ENCODE peak calls at places on chromosomes 13 and 19, in six cellular contexts. One of them, this sample, is unnamed.

GRCh38 chr19:42422576-42423461 is 4.4 kb downstream of the LIPE start:
- DNase-seq in aorta: no peak
- DNase-seq in GM23248: no peak
- DNase-seq in AG09309: no peak
- DNase-seq in GM23338: peak; percentile 61
- DNase-seq in PC-3: no peak
- DNase-seq in this sample: no peak

GRCh38 chr13:95191821-95192220 is 109.4 kb downstream of the ABCC4 start:
- DNase-seq in aorta: peak; percentile 81
- DNase-seq in GM23248: peak; percentile 81
- DNase-seq in AG09309: peak; percentile 29
- DNase-seq in GM23338: peak; percentile 91
- DNase-seq in PC-3: peak; percentile 73
- DNase-seq in this sample: peak; percentile 49

GRCh38 chr13:113337556-113337955 is 26.4 kb downstream of the GRTP1 start:
- DNase-seq in aorta: no peak
- DNase-seq in GM23248: no peak
- DNase-seq in AG09309: no peak
- DNase-seq in GM23338: peak; percentile 59
- DNase-seq in PC-3: peak; percentile 6
- DNase-seq in this sample: no peak

GRCh38 chr13:28792992-28793391 is 27.1 kb upstream of the MTUS2 start:
- DNase-seq in aorta: no peak
- DNase-seq in GM23248: peak; percentile 94
- DNase-seq in AG09309: peak; percentile 77
- DNase-seq in GM23338: no peak
- DNase-seq in PC-3: no peak
- DNase-seq in this sample: no peak

GRCh38 chr13:60721063-60721462 is 324.0 kb downstream of the TDRD3 start:
- DNase-seq in aorta: no peak
- DNase-seq in GM23248: no peak
- DNase-seq in AG09309: no peak
- DNase-seq in GM23338: peak; percentile 17
- DNase-seq in PC-3: no peak
- DNase-seq in this sample: no peak

GRCh38 chr13:24540236-24541126 is 27.9 kb upstream of the PARP4 start:
- DNase-seq in aorta: no peak
- DNase-seq in GM23248: no peak
- DNase-seq in AG09309: no peak
- DNase-seq in GM23338: peak; percentile 87
- DNase-seq in PC-3: no peak
- DNase-seq in this sample: no peak

GRCh38 chr19:46943150-46943946 is 76.3 kb upstream of the NPAS1 start:
- DNase-seq in aorta: no peak
- DNase-seq in GM23248: no peak
- DNase-seq in AG09309: no peak
- DNase-seq in GM23338: no peak
- DNase-seq in PC-3: no peak
- DNase-seq in this sample: no peak

GRCh38 chr19:18373892-18374629 is 11.9 kb upstream of the GDF15 start:
- DNase-seq in aorta: peak; percentile 99
- DNase-seq in GM23248: peak; percentile 95
- DNase-seq in AG09309: peak; percentile 90
- DNase-seq in GM23338: peak; percentile 96
- DNase-seq in PC-3: peak; percentile 90
- DNase-seq in this sample: peak; percentile 92

GRCh38 chr13:44833626-44834025 is 155.6 kb downstream of the NUFIP1 start:
- DNase-seq in aorta: no peak
- DNase-seq in GM23248: no peak
- DNase-seq in AG09309: no peak
- DNase-seq in GM23338: no peak
- DNase-seq in PC-3: no peak
- DNase-seq in this sample: no peak

GRCh38 chr19:44846455-44847143 is 502 bp downstream of the NECTIN2 start:
- DNase-seq in aorta: peak; percentile 77
- DNase-seq in GM23248: peak; percentile 44
- DNase-seq in AG09309: no peak
- DNase-seq in GM23338: peak; percentile 98
- DNase-seq in PC-3: no peak
- DNase-seq in this sample: no peak

GRCh38 chr19:3655402-3656072 is 28.9 kb upstream of the CACTIN start:
- DNase-seq in aorta: no peak
- DNase-seq in GM23248: peak; percentile 94
- DNase-seq in AG09309: peak; percentile 71
- DNase-seq in GM23338: no peak
- DNase-seq in PC-3: peak; percentile 76
- DNase-seq in this sample: no peak

GRCh38 chr13:112718318-112718717 is 28.5 kb downstream of the ATP11A start:
- DNase-seq in aorta: no peak
- DNase-seq in GM23248: no peak
- DNase-seq in AG09309: no peak
- DNase-seq in GM23338: no peak
- DNase-seq in PC-3: no peak
- DNase-seq in this sample: no peak

GRCh38 chr19:4130635-4131438 is 6.9 kb upstream of the MAP2K2 start:
- DNase-seq in aorta: no peak
- DNase-seq in GM23248: peak; percentile 71
- DNase-seq in AG09309: no peak
- DNase-seq in GM23338: no peak
- DNase-seq in PC-3: peak; percentile 58
- DNase-seq in this sample: no peak

GRCh38 chr13:70253834-70254233 is 145.6 kb upstream of the KLHL1 start:
- DNase-seq in aorta: no peak
- DNase-seq in GM23248: no peak
- DNase-seq in AG09309: no peak
- DNase-seq in GM23338: no peak
- DNase-seq in PC-3: peak; percentile 23
- DNase-seq in this sample: no peak

GRCh38 chr13:111881700-111882099 is 185.2 kb upstream of the SOX1 start:
- DNase-seq in aorta: no peak
- DNase-seq in GM23248: no peak
- DNase-seq in AG09309: no peak
- DNase-seq in GM23338: no peak
- DNase-seq in PC-3: no peak
- DNase-seq in this sample: no peak

GRCh38 chr19:34904846-34905527 is 21.7 kb upstream of the ZNF30 start:
- DNase-seq in aorta: no peak
- DNase-seq in GM23248: no peak
- DNase-seq in AG09309: no peak
- DNase-seq in GM23338: peak; percentile 61
- DNase-seq in PC-3: no peak
- DNase-seq in this sample: no peak

GRCh38 chr13:112509190-112509589 is 78.8 kb downstream of the TUBGCP3 start:
- DNase-seq in aorta: no peak
- DNase-seq in GM23248: no peak
- DNase-seq in AG09309: no peak
- DNase-seq in GM23338: no peak
- DNase-seq in PC-3: no peak
- DNase-seq in this sample: no peak

GRCh38 chr13:91946498-91947070 is 548.2 kb downstream of the GPC5 start:
- DNase-seq in aorta: no peak
- DNase-seq in GM23248: peak; percentile 1
- DNase-seq in AG09309: no peak
- DNase-seq in GM23338: peak; percentile 78
- DNase-seq in PC-3: peak; percentile 23
- DNase-seq in this sample: no peak

GRCh38 chr13:38758278-38758677 is 71.4 kb downstream of the FREM2 start:
- DNase-seq in aorta: no peak
- DNase-seq in GM23248: no peak
- DNase-seq in AG09309: no peak
- DNase-seq in GM23338: no peak
- DNase-seq in PC-3: no peak
- DNase-seq in this sample: no peak

GRCh38 chr13:43346427-43346826 is 323.0 kb downstream of the DNAJC15 start:
- DNase-seq in aorta: no peak
- DNase-seq in GM23248: no peak
- DNase-seq in AG09309: no peak
- DNase-seq in GM23338: no peak
- DNase-seq in PC-3: no peak
- DNase-seq in this sample: no peak

DNA sequence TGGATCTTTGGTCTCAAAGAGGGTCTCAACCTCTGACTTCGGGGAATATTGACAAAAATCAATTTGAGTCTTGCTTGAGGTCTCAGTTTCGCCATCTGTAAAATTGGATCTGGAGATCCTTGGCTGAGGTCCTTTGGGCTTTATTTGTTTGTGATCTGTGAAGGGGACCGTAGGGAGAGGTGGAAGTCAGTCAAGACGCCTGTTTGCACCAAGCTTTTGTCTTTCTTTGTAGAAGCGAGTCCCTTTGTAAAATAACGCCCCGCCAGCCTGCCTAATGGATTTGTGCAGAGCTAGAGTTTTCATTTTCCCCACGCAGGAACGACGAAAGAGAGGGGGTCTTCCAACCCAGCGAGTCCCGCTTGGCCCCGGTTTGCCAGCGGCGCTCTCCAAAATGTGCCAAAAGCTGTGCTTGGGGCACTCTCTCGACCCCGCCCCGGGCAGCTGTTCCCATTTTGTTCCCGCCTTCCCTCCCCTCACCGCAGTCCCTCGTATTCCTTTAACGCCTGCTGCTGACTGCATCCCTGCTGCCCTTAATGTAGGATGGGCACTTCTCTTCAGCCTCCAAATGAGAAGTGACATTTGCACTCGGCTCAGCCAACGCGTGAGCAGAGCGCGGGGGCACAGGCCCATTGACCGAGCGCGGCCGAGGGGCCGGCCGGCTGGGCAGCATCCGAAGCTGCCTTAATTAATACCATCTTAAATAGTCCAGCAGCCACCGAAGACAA is 13.0 kb downstream of the ZIC5 start:
- DNase-seq in aorta: no peak
- DNase-seq in GM23248: no peak
- DNase-seq in AG09309: no peak
- DNase-seq in GM23338: peak; percentile 85
- DNase-seq in PC-3: no peak
- DNase-seq in this sample: no peak
- H3K4me3 ChIP-seq in aorta: no peak overlapping the region
- H3K4me3 ChIP-seq in GM23248: no peak overlapping the region
- H3K4me3 ChIP-seq in AG09309: no peak overlapping the region
- H3K4me3 ChIP-seq in GM23338: peak overlapping the region; percentile 84
- H3K4me3 ChIP-seq in PC-3: no peak overlapping the region
- H3K4me3 ChIP-seq in this sample: no peak overlapping the region

GRCh38 chr19:40688987-40689338 is 1.5 kb downstream of the NUMBL start:
- DNase-seq in aorta: no peak
- DNase-seq in GM23248: no peak
- DNase-seq in AG09309: no peak
- DNase-seq in GM23338: no peak
- DNase-seq in PC-3: no peak
- DNase-seq in this sample: no peak

GRCh38 chr19:40689339-40690049 is 957 bp downstream of the NUMBL start:
- DNase-seq in aorta: no peak
- DNase-seq in GM23248: peak; percentile 59
- DNase-seq in AG09309: no peak
- DNase-seq in GM23338: peak; percentile 47
- DNase-seq in PC-3: peak; percentile 7
- DNase-seq in this sample: no peak

GRCh38 chr19:40686882-40687524 is 3.4 kb downstream of the NUMBL start:
- DNase-seq in aorta: no peak
- DNase-seq in GM23248: no peak
- DNase-seq in AG09309: no peak
- DNase-seq in GM23338: no peak
- DNase-seq in PC-3: no peak
- DNase-seq in this sample: no peak

GRCh38 chr19:40687525-40688016 is 2.9 kb downstream of the NUMBL start:
- DNase-seq in aorta: peak; percentile 89
- DNase-seq in GM23248: peak; percentile 95
- DNase-seq in AG09309: no peak
- DNase-seq in GM23338: no peak
- DNase-seq in PC-3: no peak
- DNase-seq in this sample: peak; percentile 62

GRCh38 chr19:40688294-40688693 is 2.2 kb downstream of the NUMBL start:
- DNase-seq in aorta: no peak
- DNase-seq in GM23248: no peak
- DNase-seq in AG09309: no peak
- DNase-seq in GM23338: no peak
- DNase-seq in PC-3: no peak
- DNase-seq in this sample: no peak
- H3K4me3 ChIP-seq in aorta: no peak overlapping the region
- H3K4me3 ChIP-seq in GM23248: peak overlapping the region; percentile 88
- H3K4me3 ChIP-seq in AG09309: no peak overlapping the region
- H3K4me3 ChIP-seq in GM23338: no peak overlapping the region
- H3K4me3 ChIP-seq in PC-3: peak overlapping the region; percentile 81
- H3K4me3 ChIP-seq in this sample: no peak overlapping the region

GRCh38 chr19:1455336-1456120 is 5.6 kb downstream of the APC2 start:
- DNase-seq in aorta: no peak
- DNase-seq in GM23248: peak; percentile 77
- DNase-seq in AG09309: no peak
- DNase-seq in GM23338: peak; percentile 100
- DNase-seq in PC-3: peak; percentile 85
- DNase-seq in this sample: no peak
- H3K4me3 ChIP-seq in aorta: no peak overlapping the region
- H3K4me3 ChIP-seq in GM23248: no peak overlapping the region
- H3K4me3 ChIP-seq in AG09309: no peak overlapping the region
- H3K4me3 ChIP-seq in GM23338: peak overlapping the region; percentile 58
- H3K4me3 ChIP-seq in PC-3: peak overlapping the region; percentile 53
- H3K4me3 ChIP-seq in this sample: no peak overlapping the region

GRCh38 chr13:98482476-98483444 is 94.1 kb downstream of the STK24 start:
- DNase-seq in aorta: peak; percentile 81
- DNase-seq in GM23248: peak; percentile 90
- DNase-seq in AG09309: no peak
- DNase-seq in GM23338: peak; percentile 46
- DNase-seq in PC-3: no peak
- DNase-seq in this sample: no peak
- H3K4me3 ChIP-seq in aorta: no peak overlapping the region
- H3K4me3 ChIP-seq in GM23248: peak overlapping the region; percentile 42
- H3K4me3 ChIP-seq in AG09309: no peak overlapping the region
- H3K4me3 ChIP-seq in GM23338: no peak overlapping the region
- H3K4me3 ChIP-seq in PC-3: no peak overlapping the region
- H3K4me3 ChIP-seq in this sample: no peak overlapping the region

GRCh38 chr19:38788478-38789243 is at the start of gene LGALS7B:
- DNase-seq in aorta: no peak
- DNase-seq in GM23248: no peak
- DNase-seq in AG09309: no peak
- DNase-seq in GM23338: peak; percentile 7
- DNase-seq in PC-3: no peak
- DNase-seq in this sample: no peak
- H3K4me3 ChIP-seq in aorta: no peak within 1 kb of the TSS
- H3K4me3 ChIP-seq in GM23248: no peak within 1 kb of the TSS
- H3K4me3 ChIP-seq in AG09309: no peak within 1 kb of the TSS
- H3K4me3 ChIP-seq in GM23338: no peak within 1 kb of the TSS
- H3K4me3 ChIP-seq in PC-3: no peak within 1 kb of the TSS
- H3K4me3 ChIP-seq in this sample: no peak within 1 kb of the TSS

DNA sequence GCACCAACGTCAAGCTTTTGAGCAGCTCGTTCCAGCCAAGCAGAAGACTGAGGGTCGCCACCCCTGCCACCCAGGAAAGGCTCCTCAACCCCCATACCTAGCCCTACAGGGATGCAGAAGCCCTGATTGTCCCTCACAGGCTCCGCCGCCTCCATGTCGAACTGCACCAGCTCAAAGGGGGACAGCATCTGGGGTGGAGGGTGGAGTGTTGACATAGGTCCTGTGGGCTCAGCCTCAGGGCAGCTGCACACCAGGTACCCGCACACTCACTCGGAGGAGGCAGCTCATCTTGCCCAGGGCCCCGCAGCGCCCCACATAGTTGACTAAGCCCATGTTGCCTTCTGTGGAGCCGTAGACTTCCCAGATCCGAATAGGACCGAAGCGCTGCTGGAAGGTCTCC is 11.6 kb downstream of the SLC27A5 start:
- DNase-seq in aorta: no peak
- DNase-seq in GM23248: no peak
- DNase-seq in AG09309: no peak
- DNase-seq in GM23338: no peak
- DNase-seq in PC-3: no peak
- DNase-seq in this sample: no peak
- H3K4me3 ChIP-seq in aorta: no peak overlapping the region
- H3K4me3 ChIP-seq in GM23248: no peak overlapping the region
- H3K4me3 ChIP-seq in AG09309: peak overlapping the region; percentile 59
- H3K4me3 ChIP-seq in GM23338: peak overlapping the region; percentile 82
- H3K4me3 ChIP-seq in PC-3: no peak overlapping the region
- H3K4me3 ChIP-seq in this sample: peak overlapping the region; percentile 62

GRCh38 chr13:50801087-50801931 is 42.2 kb downstream of the DLEU7 start:
- DNase-seq in aorta: peak; percentile 55
- DNase-seq in GM23248: peak; percentile 82
- DNase-seq in AG09309: peak; percentile 49
- DNase-seq in GM23338: peak; percentile 87
- DNase-seq in PC-3: peak; percentile 71
- DNase-seq in this sample: peak; percentile 64
- H3K4me3 ChIP-seq in aorta: no peak overlapping the region
- H3K4me3 ChIP-seq in GM23248: no peak overlapping the region
- H3K4me3 ChIP-seq in AG09309: no peak overlapping the region
- H3K4me3 ChIP-seq in GM23338: no peak overlapping the region
- H3K4me3 ChIP-seq in PC-3: no peak overlapping the region
- H3K4me3 ChIP-seq in this sample: no peak overlapping the region

This sample was measured in GM12864.